ENCODE peak calls at places on chromosomes 12 and 14, in eight cellular contexts. S is AG09319; W is stimulated activated CD4-positive, alpha-beta T cell treated with anti-CD3 and anti-CD28 coated beads, Interleukin-1b, Interleukin-23, amount 100 ng/mL, for 24 hours; Z is fibroblast of pulmonary artery; C is substantia nigra; L is NCI-H2081; H is hypothalamus; P is cortex of kidney. U is an unnamed sample.

GRCh38 chr12:23704992-23705943 is 244.2 kb downstream of the SOX5 start:
- DNase-seq in S (no peak), W (no peak), Z (no peak), C (no peak), L (no peak), H (no peak), P (no peak), U (no peak)

GRCh38 chr12:93323625-93324165 is 54.0 kb upstream of the NUDT4 start:
- DNase-seq in S (no peak), W (no peak), Z (no peak), C (no peak), L (no peak), H (no peak), P (no peak), U (peak; percentile 23)

GRCh38 chr12:63997198-63997597 is 152.7 kb downstream of the SRGAP1 start:
- DNase-seq in S (no peak), W (no peak), Z (no peak), C (no peak), L (no peak), H (no peak), P (no peak), U (no peak)

GRCh38 chr12:58583541-58583940 is 336.8 kb downstream of the LRIG3 start:
- DNase-seq in S (peak; percentile 29), W (no peak), Z (no peak), C (no peak), L (no peak), H (no peak), P (no peak), U (peak; percentile 41)

GRCh38 chr14:68794130-68794855 is 1.4 kb upstream of the ZFP36L1 start:
- DNase-seq in S (peak; percentile 96), W (no peak), Z (peak; percentile 96), C (peak; percentile 38), L (no peak), H (peak; percentile 31), P (no peak), U (peak; percentile 95)

GRCh38 chr12:117986705-117987469 is 18.1 kb upstream of the KSR2 start:
- DNase-seq in S (no peak), W (no peak), Z (peak; percentile 13), C (no peak), L (no peak), H (no peak), P (no peak), U (peak; percentile 82)

GRCh38 chr12:69161835-69162234 is 77.5 kb upstream of the CPSF6 start:
- DNase-seq in S (no peak), W (peak; percentile 15), Z (peak; percentile 18), C (no peak), L (no peak), H (no peak), P (no peak), U (no peak)

GRCh38 chr12:7130791-7131501 is 775 bp downstream of the CLSTN3 start:
- DNase-seq in S (no peak), W (no peak), Z (peak; percentile 44), C (no peak), L (peak; percentile 11), H (no peak), P (no peak), U (peak; percentile 31)

GRCh38 chr12:65612440-65612839 is 211.8 kb upstream of the HMGA2 start:
- DNase-seq in S (no peak), W (no peak), Z (peak; percentile 76), C (no peak), L (no peak), H (no peak), P (no peak), U (no peak)

GRCh38 chr12:93541578-93542217 is 30.8 kb upstream of the SOCS2 start:
- DNase-seq in S (no peak), W (no peak), Z (no peak), C (no peak), L (no peak), H (no peak), P (no peak), U (no peak)

GRCh38 chr12:14768823-14769405 is 34.4 kb downstream of the WBP11 start:
- DNase-seq in S (no peak), W (no peak), Z (peak; percentile 31), C (no peak), L (no peak), H (no peak), P (no peak), U (no peak)

GRCh38 chr14:35240233-35240632 is 51.9 kb upstream of the PSMA6 start:
- DNase-seq in S (no peak), W (no peak), Z (no peak), C (no peak), L (peak; percentile 69), H (no peak), P (no peak), U (no peak)

GRCh38 chr12:62251609-62251958 is 8.6 kb upstream of the USP15 start:
- DNase-seq in S (no peak), W (no peak), Z (no peak), C (no peak), L (no peak), H (no peak), P (no peak), U (no peak)

GRCh38 chr14:105325716-105326567 is 11.4 kb downstream of the PACS2 start:
- DNase-seq in S (no peak), W (no peak), Z (no peak), C (no peak), L (no peak), H (no peak), P (no peak), U (no peak)

GRCh38 chr12:101710289-101710688 is 12.8 kb downstream of the CHPT1 start:
- DNase-seq in S (no peak), W (no peak), Z (no peak), C (no peak), L (no peak), H (no peak), P (no peak), U (no peak)

U was measured in HFFc6.